ENCODE peak calls at places on chromosomes 12 and 14, in eight cellular contexts. F is nephron progenitor cell, S is NCI-H345, Z is H9, E is NCI-H187 treated with DMSO at 0.1 percent for 48 hours, X is lung, D is RCC 7860, U is NAMALWA. W is an unnamed sample.

GRCh38 chr14:95156765-95157194 is 549 bp downstream of the DICER1 start:
- DNase-seq in F (peak), S (no peak), Z (peak), E (no peak), X (peak), D (no peak), U (no peak), W (peak)

GRCh38 chr12:120019942-120020341 is 30.9 kb downstream of the BICDL1 start:
- DNase-seq in F (no peak), S (no peak), Z (no peak), E (no peak), X (no peak), D (no peak), U (no peak), W (no peak)

GRCh38 chr12:84911331-84912190 is 1.0 kb downstream of the SLC6A15 start:
- DNase-seq in F (peak), S (peak), Z (peak), E (peak), X (no peak), D (no peak), U (no peak), W (no peak)

GRCh38 chr12:39354955-39355354 is 88.0 kb downstream of the KIF21A start:
- DNase-seq in F (no peak), S (no peak), Z (no peak), E (no peak), X (no peak), D (no peak), U (no peak), W (no peak)

GRCh38 chr14:71004481-71004880 is 97.2 kb downstream of the PCNX1 start:
- DNase-seq in F (no peak), S (no peak), Z (no peak), E (no peak), X (no peak), D (no peak), U (no peak), W (no peak)

GRCh38 chr12:16611146-16611545 is 5.2 kb upstream of the LMO3 start:
- DNase-seq in F (no peak), S (peak), Z (no peak), E (no peak), X (no peak), D (no peak), U (no peak), W (no peak)

GRCh38 chr14:92507174-92507768 is 6.3 kb upstream of the RIN3 start:
- DNase-seq in F (no peak), S (peak), Z (no peak), E (peak), X (peak), D (no peak), U (peak), W (no peak)

GRCh38 chr12:52774629-52775250 is 2.4 kb downstream of the KRT76 start:
- DNase-seq in F (no peak), S (no peak), Z (no peak), E (no peak), X (no peak), D (peak), U (no peak), W (no peak)

GRCh38 chr12:114974333-114974732 is 290.4 kb upstream of the TBX3 start:
- DNase-seq in F (no peak), S (no peak), Z (no peak), E (no peak), X (no peak), D (no peak), U (no peak), W (no peak)